ENCODE peak calls at places on chromosome 10, in five cellular contexts. S, Y, O, L and R are unnamed samples.

GRCh38 chr10:133527779-133528271 is 662 bp downstream of the CYP2E1 start:
- DNase-seq in S (no peak), Y (no peak), O (no peak), L (no peak), R (no peak)

GRCh38 chr10:35079763-35080162 is 10.4 kb downstream of the CUL2 start:
- DNase-seq in S (no peak), Y (no peak), O (no peak), L (no peak), R (no peak)

GRCh38 chr10:131810036-131810804 is 90.6 kb upstream of the PPP2R2D start:
- DNase-seq in S (no peak), Y (no peak), O (no peak), L (no peak), R (no peak)

GRCh38 chr10:28678687-28679457 is 1.6 kb downstream of the BAMBI start:
- DNase-seq in S (no peak), Y (peak), O (no peak), L (peak), R (no peak)

GRCh38 chr10:132186488-132187413 is at the start of gene DPYSL4:
- DNase-seq in S (no peak), Y (peak), O (no peak), L (peak), R (peak)

GRCh38 chr10:77865585-77866324 is 60.8 kb downstream of the DLG5 start:
- DNase-seq in S (no peak), Y (no peak), O (no peak), L (no peak), R (no peak)

GRCh38 chr10:24882047-24882698 is 70.2 kb downstream of the PRTFDC1 start:
- DNase-seq in S (peak), Y (no peak), O (peak), L (no peak), R (no peak)

GRCh38 chr10:7662522-7662921 is 4.2 kb downstream of the ITIH5 start:
- DNase-seq in S (no peak), Y (no peak), O (no peak), L (no peak), R (no peak)

GRCh38 chr10:125646311-125646710 is 36.7 kb downstream of the TEX36 start:
- DNase-seq in S (no peak), Y (no peak), O (no peak), L (no peak), R (no peak)

GRCh38 chr10:113313048-113313611 is 239.7 kb upstream of the HABP2 start:
- DNase-seq in S (no peak), Y (no peak), O (no peak), L (no peak), R (no peak)

GRCh38 chr10:43852644-43853214 is 204.0 kb upstream of the ZNF32 start:
- DNase-seq in S (no peak), Y (no peak), O (no peak), L (no peak), R (no peak)

GRCh38 chr10:103951942-103952341 is 15.0 kb upstream of the SLK start:
- DNase-seq in S (no peak), Y (no peak), O (no peak), L (no peak), R (no peak)

GRCh38 chr10:71434760-71435394 is 38.2 kb downstream of the CDH23 start:
- DNase-seq in S (no peak), Y (no peak), O (no peak), L (no peak), R (no peak)

GRCh38 chr10:28263136-28263857 is 39.6 kb downstream of the MPP7 start:
- DNase-seq in S (no peak), Y (no peak), O (no peak), L (no peak), R (no peak)